ENCODE peak calls at places on chromosomes 2 and 18, in six cellular contexts. I, P, J, M, V and D are unnamed samples.

GRCh38 chr2:219451626-219452360 is 17.1 kb downstream of the SPEG start:
- DNase-seq in I (no peak), P (peak), J (peak), M (peak), V (no peak), D (peak)

GRCh38 chr2:11672404-11672803 is 2.4 kb upstream of the NTSR2 start:
- DNase-seq in I (no peak), P (no peak), J (no peak), M (no peak), V (no peak), D (no peak)

GRCh38 chr2:204948364-204948763 is 403.1 kb downstream of the PARD3B start:
- DNase-seq in I (no peak), P (no peak), J (no peak), M (no peak), V (no peak), D (no peak)

GRCh38 chr2:38444247-38444646 is 67.2 kb upstream of the ATL2 start:
- DNase-seq in I (no peak), P (no peak), J (peak), M (no peak), V (no peak), D (no peak)

GRCh38 chr2:191376981-191377629 is 131.9 kb downstream of the MYO1B start:
- DNase-seq in I (peak), P (peak), J (peak), M (peak), V (peak), D (peak)

GRCh38 chr2:238238311-238238765 is 1.5 kb downstream of the HES6 start:
- DNase-seq in I (no peak), P (no peak), J (no peak), M (no peak), V (no peak), D (no peak)

GRCh38 chr2:195108182-195108581 is 548.8 kb upstream of the SLC39A10 start:
- DNase-seq in I (no peak), P (no peak), J (no peak), M (no peak), V (no peak), D (no peak)

GRCh38 chr2:204673877-204674276 is 128.6 kb downstream of the PARD3B start:
- DNase-seq in I (no peak), P (no peak), J (no peak), M (no peak), V (no peak), D (peak)

GRCh38 chr18:77130229-77131099 is 2.1 kb downstream of the MBP start:
- DNase-seq in I (no peak), P (peak), J (no peak), M (no peak), V (no peak), D (no peak)

GRCh38 chr2:12702661-12703121 is 14.0 kb upstream of the TRIB2 start:
- DNase-seq in I (no peak), P (no peak), J (peak), M (peak), V (peak), D (peak)

GRCh38 chr2:59458862-59459261 is 1094.6 kb downstream of the BCL11A start:
- DNase-seq in I (peak), P (no peak), J (no peak), M (no peak), V (peak), D (no peak)

GRCh38 chr2:30776831-30777652 is 30.2 kb downstream of the CAPN13 start:
- DNase-seq in I (peak), P (no peak), J (no peak), M (no peak), V (no peak), D (no peak)

GRCh38 chr2:232537499-232537898 is 2.0 kb upstream of the CHRNG start:
- DNase-seq in I (peak), P (peak), J (no peak), M (no peak), V (peak), D (no peak)

GRCh38 chr2:46547223-46548102 is 68.1 kb downstream of the TMEM247 start:
- DNase-seq in I (no peak), P (peak), J (no peak), M (no peak), V (no peak), D (no peak)

GRCh38 chr2:26552641-26553040 is 74.7 kb upstream of the OTOF start:
- DNase-seq in I (no peak), P (no peak), J (no peak), M (no peak), V (no peak), D (no peak)

GRCh38 chr2:98013407-98014042 is 17.8 kb upstream of the TMEM131 start:
- DNase-seq in I (no peak), P (no peak), J (peak), M (peak), V (no peak), D (peak)

GRCh38 chr18:13463526-13463925 is 245.0 kb downstream of the LDLRAD4 start:
- DNase-seq in I (no peak), P (no peak), J (no peak), M (no peak), V (no peak), D (no peak)

GRCh38 chr18:6315556-6316331 is 99.0 kb downstream of the L3MBTL4 start:
- DNase-seq in I (no peak), P (no peak), J (no peak), M (no peak), V (peak), D (no peak)

GRCh38 chr2:109247340-109247739 is 118.3 kb downstream of the SH3RF3 start:
- DNase-seq in I (no peak), P (no peak), J (no peak), M (no peak), V (no peak), D (no peak)

GRCh38 chr18:54775686-54776085 is 52.6 kb upstream of the RAB27B start:
- DNase-seq in I (peak), P (no peak), J (peak), M (peak), V (peak), D (peak)

GRCh38 chr2:241680827-241681599 is 5.6 kb downstream of the DTYMK start:
- DNase-seq in I (no peak), P (peak), J (peak), M (peak), V (no peak), D (peak)

GRCh38 chr2:132547089-132547687 is 122.8 kb downstream of the LYPD1 start:
- DNase-seq in I (peak), P (peak), J (peak), M (peak), V (peak), D (peak)

GRCh38 chr2:203549406-203549805 is 14.3 kb upstream of the RAPH1 start:
- DNase-seq in I (no peak), P (no peak), J (no peak), M (no peak), V (no peak), D (no peak)

GRCh38 chr2:60502123-60502522 is 51.3 kb downstream of the BCL11A start:
- DNase-seq in I (no peak), P (no peak), J (no peak), M (no peak), V (no peak), D (no peak)

GRCh38 chr18:74652392-74652988 is 54.8 kb downstream of the ZNF407 start:
- DNase-seq in I (no peak), P (no peak), J (peak), M (peak), V (no peak), D (peak)

GRCh38 chr2:158125756-158126498 is 24.3 kb downstream of the UPP2 start:
- DNase-seq in I (no peak), P (no peak), J (no peak), M (no peak), V (no peak), D (no peak)

GRCh38 chr2:9896216-9896615 is 52.9 kb downstream of the TAF1B start:
- DNase-seq in I (no peak), P (no peak), J (no peak), M (no peak), V (no peak), D (no peak)

GRCh38 chr2:189584662-189585061 is 4.1 kb upstream of the SLC40A1 start:
- DNase-seq in I (no peak), P (no peak), J (no peak), M (no peak), V (no peak), D (no peak)

GRCh38 chr2:85767803-85768665 is 14.2 kb downstream of the ATOH8 start:
- DNase-seq in I (no peak), P (no peak), J (no peak), M (no peak), V (no peak), D (no peak)

GRCh38 chr2:3527886-3528785 is 8.8 kb upstream of the ADI1 start:
- DNase-seq in I (no peak), P (no peak), J (no peak), M (no peak), V (no peak), D (no peak)

GRCh38 chr2:230712443-230713330 is at the start of gene CAB39:
- DNase-seq in I (peak), P (peak), J (peak), M (peak), V (peak), D (peak)

GRCh38 chr18:9808530-9809241 is 77.1 kb upstream of the TXNDC2 start:
- DNase-seq in I (no peak), P (peak), J (no peak), M (peak), V (peak), D (peak)

GRCh38 chr2:189312643-189313042 is 128.6 kb upstream of the WDR75 start:
- DNase-seq in I (no peak), P (no peak), J (no peak), M (no peak), V (no peak), D (no peak)

GRCh38 chr2:96207073-96207777 is 1.4 kb downstream of the STARD7 start:
- DNase-seq in I (no peak), P (peak), J (no peak), M (no peak), V (no peak), D (no peak)

GRCh38 chr2:54402350-54402749 is 53.8 kb upstream of the SPTBN1 start:
- DNase-seq in I (no peak), P (peak), J (peak), M (peak), V (peak), D (peak)

GRCh38 chr2:63696496-63696895 is 107.7 kb downstream of the MDH1 start:
- DNase-seq in I (no peak), P (no peak), J (no peak), M (no peak), V (no peak), D (no peak)

GRCh38 chr18:75581336-75582121 is 154.0 kb upstream of the SMIM21 start:
- DNase-seq in I (no peak), P (no peak), J (peak), M (no peak), V (no peak), D (no peak)

GRCh38 chr2:56185582-56186046 is 1.8 kb downstream of the CCDC85A start:
- DNase-seq in I (no peak), P (no peak), J (peak), M (no peak), V (peak), D (peak)

GRCh38 chr18:69538849-69539248 is 138.2 kb downstream of the DOK6 start:
- DNase-seq in I (no peak), P (no peak), J (no peak), M (no peak), V (no peak), D (no peak)

DNA sequence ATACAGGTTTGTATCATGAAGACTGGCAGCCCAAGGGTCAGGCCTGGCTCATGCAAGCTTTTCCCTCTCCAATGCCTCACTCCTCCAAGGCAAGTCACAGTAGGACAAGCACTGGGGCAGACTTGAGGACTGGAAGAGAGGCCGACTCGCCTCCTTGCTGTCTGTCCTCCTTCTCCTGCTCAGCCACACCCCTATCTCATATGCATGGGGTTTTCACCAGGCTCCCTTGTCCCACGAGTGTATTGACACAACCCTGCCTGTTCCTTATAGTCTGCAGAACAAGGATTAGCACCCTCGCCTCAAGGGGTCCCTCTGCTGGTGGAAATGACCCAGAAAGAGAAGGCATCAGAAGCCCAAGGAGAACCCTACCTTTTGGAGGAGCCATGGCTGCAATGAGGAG is 223.7 kb downstream of the SOX11 start:
- DNase-seq in I (peak), P (no peak), J (peak), M (peak), V (peak), D (no peak)
- TF ChIP-seq CTCF in I (no peak), P (no peak), J (peak), M (peak), V (peak), D (peak)

GRCh38 chr2:171718720-171719119 is 31.5 kb downstream of the DYNC1I2 start:
- DNase-seq in I (no peak), P (no peak), J (no peak), M (no peak), V (no peak), D (no peak)

GRCh38 chr2:171729952-171730317 is 42.7 kb downstream of the DYNC1I2 start:
- DNase-seq in I (no peak), P (no peak), J (no peak), M (no peak), V (no peak), D (no peak)

GRCh38 chr2:171726841-171727460 is 39.7 kb downstream of the DYNC1I2 start:
- DNase-seq in I (no peak), P (no peak), J (no peak), M (no peak), V (no peak), D (no peak)

GRCh38 chr2:171728989-171729951 is 42.0 kb downstream of the DYNC1I2 start:
- DNase-seq in I (no peak), P (no peak), J (no peak), M (no peak), V (no peak), D (no peak)

DNA sequence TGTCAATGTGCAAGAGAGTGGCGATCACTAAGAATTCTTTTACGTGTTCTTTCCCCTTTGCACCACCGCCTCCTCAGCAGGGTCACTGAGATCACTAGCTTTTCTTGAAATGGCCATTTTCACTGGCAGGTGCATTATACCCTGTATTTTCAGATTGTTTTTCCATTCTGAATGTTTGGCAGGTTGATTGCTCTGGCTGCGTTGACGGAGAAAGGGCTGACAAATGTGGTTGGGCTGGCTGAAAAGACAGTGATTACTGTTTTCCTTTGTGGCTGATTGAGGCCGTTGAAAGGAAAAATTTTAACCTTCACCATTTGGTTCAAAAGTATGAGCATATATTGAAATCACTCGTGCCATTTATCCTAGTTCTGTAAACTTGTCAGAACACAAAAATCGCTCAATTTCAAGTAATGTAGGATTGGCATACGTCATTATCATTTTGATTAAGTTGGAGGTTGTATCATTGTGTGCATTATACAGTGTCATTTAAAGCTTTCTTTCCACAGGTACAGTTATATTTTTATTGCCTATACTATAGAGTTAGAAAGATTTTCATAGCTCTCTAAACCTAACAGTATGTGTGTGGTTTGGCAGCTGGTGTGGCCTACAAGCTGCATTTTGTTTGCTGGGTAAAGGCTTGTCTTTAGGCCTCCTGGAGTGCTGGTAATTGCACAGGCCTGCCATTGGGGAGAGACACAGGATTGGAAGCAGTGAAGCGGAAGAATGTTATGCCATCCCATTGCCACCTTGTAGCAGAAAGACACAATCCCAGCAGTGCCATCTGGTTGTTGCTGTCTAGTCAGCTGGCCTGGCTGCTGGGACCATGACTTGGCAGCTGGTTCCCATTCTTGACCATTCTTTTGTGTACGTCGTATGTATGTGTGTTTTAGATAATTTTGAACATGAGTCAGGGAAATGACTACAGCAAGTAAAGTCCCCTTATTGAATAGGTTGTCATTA is 36.7 kb downstream of the DYNC1I2 start:
- DNase-seq in I (peak), P (no peak), J (peak), M (peak), V (peak), D (peak)
- H3K4me3 ChIP-seq in I (no peak), P (no peak), J (no peak), M (no peak), V (no peak), D (no peak)

GRCh38 chr2:236562434-236562833 is 7.2 kb upstream of the ACKR3 start:
- DNase-seq in I (no peak), P (no peak), J (no peak), M (peak), V (peak), D (peak)
- TF ChIP-seq CTCF in I (no peak), P (peak), J (peak), M (peak), V (peak), D (peak)

GRCh38 chr18:51151568-51152511 is 45.6 kb downstream of the MEX3C start:
- DNase-seq in I (peak), P (no peak), J (no peak), M (no peak), V (no peak), D (no peak)

GRCh38 chr18:51154664-51155063 is 42.8 kb downstream of the MEX3C start:
- DNase-seq in I (no peak), P (no peak), J (no peak), M (no peak), V (no peak), D (no peak)

GRCh38 chr18:51157215-51157614 is 40.3 kb downstream of the MEX3C start:
- DNase-seq in I (no peak), P (no peak), J (no peak), M (no peak), V (no peak), D (no peak)

GRCh38 chr18:51151185-51151567 is 46.3 kb downstream of the MEX3C start:
- DNase-seq in I (no peak), P (no peak), J (no peak), M (no peak), V (no peak), D (no peak)

DNA sequence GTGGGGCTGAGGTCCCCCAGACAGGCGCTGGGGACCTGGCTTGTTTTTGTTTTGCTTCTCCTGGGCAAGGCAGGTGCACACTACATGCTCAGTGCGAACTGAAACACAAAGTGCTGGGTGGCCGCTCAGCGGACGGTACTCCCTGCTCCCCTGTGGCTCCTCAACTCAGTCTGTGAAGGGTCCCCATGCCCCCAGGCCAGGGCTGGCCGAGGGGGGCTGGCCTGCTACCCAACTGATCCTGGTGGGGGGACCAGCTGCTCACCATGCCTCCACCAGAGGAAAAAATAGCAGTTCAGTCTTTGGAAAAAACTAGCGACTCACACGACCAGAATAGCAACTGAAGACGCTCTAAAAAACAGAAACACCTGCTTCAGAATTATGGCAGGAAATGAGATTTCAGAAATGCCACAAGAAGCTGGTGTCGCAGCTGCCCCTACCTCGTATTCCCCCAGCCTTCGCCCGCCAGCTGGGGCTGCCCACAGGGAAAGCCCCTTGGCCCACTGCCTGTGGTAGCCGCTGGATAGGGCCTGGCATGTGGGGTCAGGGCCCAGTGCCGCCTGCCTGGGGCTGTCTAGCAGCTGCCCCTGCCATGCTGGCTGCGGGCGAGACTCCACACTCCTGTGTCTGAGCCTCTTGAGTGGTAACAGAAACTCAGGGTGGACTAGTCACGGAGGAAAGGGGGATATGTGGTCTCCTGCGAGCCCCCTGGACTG is 43.7 kb downstream of the MEX3C start:
- DNase-seq in I (no peak), P (peak), J (no peak), M (no peak), V (no peak), D (no peak)
- H3K4me3 ChIP-seq in I (no peak), P (peak), J (no peak), M (no peak), V (no peak), D (no peak)